ENCODE peak calls at places on chromosomes 12 and 14, in five cellular contexts. U is suprapubic skin, C is RWPE2, H is BJ, B is endothelial cell of umbilical vein. D is an unnamed sample.

GRCh38 chr14:73460691-73461127 is 2.4 kb upstream of the NUMB start:
- DNase-seq in H (no peak), U (no peak), B (peak; percentile 92), C (no peak), D (peak; percentile 51)

GRCh38 chr14:96280104-96280503 is 24.1 kb downstream of the BDKRB1 start:
- DNase-seq in H (no peak), U (no peak), C (no peak), B (no peak), D (peak; percentile 63)

GRCh38 chr12:58966939-58967338 is 46.6 kb upstream of the LRIG3 start:
- DNase-seq in B (peak; percentile 9), H (no peak), U (no peak), C (no peak), D (peak; percentile 8)

GRCh38 chr12:98909749-98910148 is 264.7 kb downstream of the APAF1 start:
- DNase-seq in U (no peak), B (no peak), C (no peak), H (no peak), D (no peak)

GRCh38 chr12:40016960-40017359 is 88.9 kb downstream of the SLC2A13 start:
- DNase-seq in H (no peak), C (no peak), B (no peak), U (no peak), D (peak; percentile 75)

GRCh38 chr12:52561880-52562449 is 9.0 kb upstream of the KRT71 start:
- DNase-seq in C (no peak), B (no peak), H (no peak), U (no peak), D (peak; percentile 1)

GRCh38 chr14:21072102-21072501 is 2.0 kb downstream of the ARHGEF40 start:
- DNase-seq in B (no peak), H (no peak), C (no peak), U (no peak), D (peak; percentile 66)

GRCh38 chr12:18907793-18908580 is 170.1 kb downstream of the CAPZA3 start:
- DNase-seq in H (no peak), B (no peak), C (no peak), U (no peak), D (no peak)

GRCh38 chr12:54411398-54412241 is 7.4 kb downstream of the ITGA5 start:
- DNase-seq in B (peak; percentile 88), H (peak; percentile 98), U (peak; percentile 92), C (peak; percentile 91), D (peak; percentile 77)

GRCh38 chr12:94266796-94267529 is 118.6 kb downstream of the PLXNC1 start:
- DNase-seq in U (no peak), B (no peak), C (no peak), H (peak; percentile 93), D (peak; percentile 83)

GRCh38 chr12:114355389-114356088 is 50.4 kb downstream of the TBX5 start:
- DNase-seq in B (no peak), H (no peak), U (no peak), C (no peak), D (peak; percentile 6)
- TF ChIP-seq CTCF in B (no peak), H (peak; percentile 44), U (no peak), C (no peak), D (peak; percentile 39)

GRCh38 chr14:91351508-91351853 is 66.1 kb downstream of the CCDC88C start:
- DNase-seq in H (no peak), U (no peak), C (peak; percentile 61), B (no peak), D (no peak)
- H3K4me3 ChIP-seq in H (no peak overlapping the region), U (no peak overlapping the region), C (peak overlapping the region; percentile 14), B (no peak overlapping the region), D (no peak overlapping the region)

GRCh38 chr12:12999959-13000615 is at the start of gene HEBP1:
- DNase-seq in U (peak; percentile 97), C (peak; percentile 79), B (peak; percentile 89), H (no peak), D (peak; percentile 92)
- TF ChIP-seq CTCF in U (no peak), C (no peak), B (no peak), H (no peak), D (no peak)

GRCh38 chr12:62530596-62530995 is 64.0 kb downstream of the MON2 start:
- DNase-seq in C (no peak), H (peak; percentile 20), U (no peak), B (no peak), D (peak; percentile 86)
- H3K4me3 ChIP-seq in C (no peak overlapping the region), H (no peak overlapping the region), U (no peak overlapping the region), B (no peak overlapping the region), D (no peak overlapping the region)

GRCh38 chr14:25406818-25407217 is 356.9 kb upstream of the STXBP6 start:
- DNase-seq in C (no peak), H (no peak), U (no peak), B (peak; percentile 48), D (peak; percentile 13)

GRCh38 chr14:25413058-25413457 is 363.1 kb upstream of the STXBP6 start:
- DNase-seq in C (no peak), H (no peak), B (no peak), U (no peak), D (no peak)

DNA sequence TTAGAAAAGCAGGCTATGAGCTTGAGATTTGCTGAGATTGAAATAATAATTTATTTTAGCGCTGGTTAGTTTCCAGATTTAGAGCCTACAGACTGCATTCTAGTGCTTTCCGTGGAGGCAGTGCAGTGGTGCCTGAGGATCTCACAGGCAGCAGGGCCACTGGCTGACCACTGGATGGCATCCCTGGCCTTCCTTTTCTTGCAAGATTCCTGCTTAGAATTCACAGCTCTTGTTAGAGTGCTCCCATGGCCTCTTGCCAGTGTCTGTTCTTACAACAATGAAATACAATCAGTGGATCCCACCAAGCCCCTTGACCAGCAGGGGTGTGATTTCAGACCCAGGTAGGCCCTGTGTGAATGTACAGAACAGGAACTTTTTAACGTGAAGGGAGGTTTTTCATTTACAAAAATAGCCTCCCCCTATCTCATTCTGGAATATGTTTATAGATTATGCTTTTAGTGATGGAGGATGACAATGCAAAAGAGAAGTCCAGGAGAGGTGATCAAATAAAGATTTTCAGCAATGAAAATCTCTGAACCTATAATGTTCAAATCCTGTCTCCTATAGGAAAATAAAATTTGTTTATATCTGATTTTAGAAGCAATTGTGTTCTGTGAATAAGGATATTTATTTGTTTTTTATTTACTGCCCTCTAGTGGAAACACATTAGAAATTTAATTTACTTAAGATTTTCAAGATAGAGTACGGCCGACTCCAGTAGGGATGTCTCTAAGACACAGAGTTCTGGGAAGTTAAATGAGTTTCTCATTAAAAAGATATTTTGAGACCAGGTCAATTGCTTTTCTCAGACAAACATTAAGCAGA is 362.2 kb upstream of the STXBP6 start:
- DNase-seq in B (no peak), C (no peak), U (no peak), H (no peak), D (peak; percentile 1)
- TF ChIP-seq CTCF in B (peak; percentile 16), C (peak; percentile 69), U (no peak), H (no peak), D (no peak)

GRCh38 chr14:89614009-89614691 is 197.1 kb upstream of the FOXN3 start:
- DNase-seq in U (no peak), C (no peak), H (no peak), B (no peak), D (no peak)
- H3K4me3 ChIP-seq in U (no peak overlapping the region), C (no peak overlapping the region), H (no peak overlapping the region), B (no peak overlapping the region), D (no peak overlapping the region)

GRCh38 chr14:99817331-99817730 is 24.1 kb downstream of the EML1 start:
- DNase-seq in C (no peak), U (no peak), H (no peak), B (no peak), D (no peak)

GRCh38 chr14:99816217-99816616 is 23.0 kb downstream of the EML1 start:
- DNase-seq in H (no peak), C (no peak), B (no peak), U (no peak), D (no peak)

GRCh38 chr14:99815696-99816095 is 22.5 kb downstream of the EML1 start:
- DNase-seq in B (no peak), H (no peak), U (no peak), C (no peak), D (no peak)

GRCh38 chr14:99818503-99819036 is 25.4 kb downstream of the EML1 start:
- DNase-seq in U (no peak), B (no peak), C (no peak), H (no peak), D (no peak)

DNA sequence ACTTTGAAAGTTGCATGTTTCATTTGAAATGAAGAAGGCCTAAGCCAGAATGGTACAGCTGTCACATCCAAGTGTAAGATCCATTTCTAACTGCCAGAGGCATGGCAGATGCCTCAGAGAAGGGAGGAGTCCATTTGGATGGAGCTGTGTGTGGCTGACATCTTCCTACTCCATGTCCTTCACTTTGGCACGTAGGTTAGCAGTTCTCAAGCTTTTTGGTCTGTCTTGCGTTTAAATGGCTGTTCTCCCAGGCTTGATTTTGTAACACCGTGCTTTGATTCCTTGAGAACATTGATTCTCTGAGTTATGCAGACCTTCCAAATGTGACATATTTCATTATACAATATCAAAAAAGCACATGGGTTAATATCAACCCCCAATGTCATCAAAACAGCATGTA is 23.4 kb downstream of the EML1 start:
- DNase-seq in U (no peak), H (no peak), B (no peak), C (no peak), D (no peak)
- TF ChIP-seq CTCF in U (no peak), H (no peak), B (no peak), C (no peak), D (no peak)

DNA sequence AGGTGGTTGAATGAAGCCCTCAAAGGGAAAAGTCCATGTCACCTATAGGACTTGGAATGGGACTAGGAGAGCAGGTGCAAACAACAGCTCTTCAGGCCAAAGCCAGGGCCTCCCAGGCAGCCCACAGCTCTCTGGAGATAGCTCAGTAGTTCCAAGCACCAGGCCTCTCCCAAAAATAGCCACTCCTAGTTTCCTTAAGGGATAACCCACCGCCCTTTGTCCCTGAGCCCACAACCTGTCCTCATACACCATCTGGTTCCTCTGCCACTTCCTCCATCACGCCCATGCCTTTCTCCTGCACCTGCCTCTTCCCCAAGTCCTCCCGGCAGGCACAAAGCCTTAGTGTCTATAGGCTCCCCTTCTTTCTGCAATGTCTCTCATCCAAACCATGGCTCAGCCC is 2.1 kb downstream of the RAB15 start:
- DNase-seq in H (no peak), C (no peak), B (no peak), U (no peak), D (no peak)
- H3K4me3 ChIP-seq in H (no peak overlapping the region), C (no peak overlapping the region), B (no peak overlapping the region), U (no peak overlapping the region), D (no peak overlapping the region)

D was measured in fibroblast of villous mesenchyme.